ENCODE peak calls at places on chromosomes 7 and 10, in eight cellular contexts. O is GM04504; A is NCI-H1092; N is stimulated activated naive CD8-positive, alpha-beta T cell treated with anti-CD3 and anti-CD28 coated beads, Interleukin-15, Interleukin-2, amounts not matched to agents 100 U/mL and 50 U/mL, for 24 hours; R is left ventricle myocardium inferior; B is astrocyte of the spinal cord; W is SW480; E is SK-N-DZ. I is an unnamed sample.

GRCh38 chr7:91162415-91162814 is 101.8 kb upstream of the FZD1 start:
- DNase-seq in O (no peak), A (no peak), N (no peak), R (no peak), B (no peak), W (no peak), E (no peak), I (no peak)

GRCh38 chr10:101453318-101453717 is 99.4 kb downstream of the BTRC start:
- DNase-seq in O (no peak), A (no peak), N (no peak), R (no peak), B (no peak), W (no peak), E (no peak), I (no peak)

GRCh38 chr7:36266201-36266600 is 113.1 kb downstream of the EEPD1 start:
- DNase-seq in O (no peak), A (no peak), N (no peak), R (no peak), B (no peak), W (no peak), E (no peak), I (no peak)

GRCh38 chr10:102744374-102745051 is 765 bp downstream of the WBP1L start:
- DNase-seq in O (no peak), A (no peak), N (peak), R (no peak), B (peak), W (peak), E (no peak), I (no peak)

GRCh38 chr7:44630791-44631457 is 24.5 kb downstream of the OGDH start:
- DNase-seq in O (no peak), A (no peak), N (no peak), R (no peak), B (no peak), W (no peak), E (no peak), I (no peak)

GRCh38 chr7:113392841-113393540 is 274.6 kb upstream of the SMIM30 start:
- DNase-seq in O (no peak), A (peak), N (no peak), R (no peak), B (no peak), W (no peak), E (no peak), I (peak)

GRCh38 chr10:69087600-69088470 is at the start of gene SRGN:
- DNase-seq in O (no peak), A (no peak), N (peak), R (peak), B (peak), W (no peak), E (no peak), I (no peak)

GRCh38 chr10:70267161-70267933 is 16.5 kb downstream of the NPFFR1 start:
- DNase-seq in O (peak), A (no peak), N (peak), R (no peak), B (peak), W (peak), E (no peak), I (peak)

GRCh38 chr10:89213191-89213808 is 6.2 kb upstream of the CH25H start:
- DNase-seq in O (no peak), A (no peak), N (no peak), R (no peak), B (peak), W (peak), E (peak), I (peak)

GRCh38 chr7:130352335-130353074 is 7.9 kb downstream of the CPA5 start:
- DNase-seq in O (peak), A (peak), N (no peak), R (no peak), B (peak), W (peak), E (no peak), I (peak)

GRCh38 chr10:68496072-68496471 is 24.3 kb upstream of the DNA2 start:
- DNase-seq in O (no peak), A (no peak), N (no peak), R (no peak), B (no peak), W (no peak), E (no peak), I (no peak)

GRCh38 chr10:4663162-4663992 is 162.6 kb upstream of the AKR1E2 start:
- DNase-seq in O (peak), A (peak), N (no peak), R (peak), B (peak), W (peak), E (peak), I (peak)